ENCODE peak calls at places on chromosomes 7 and 10, in four cellular contexts. One of them, this sample, is unnamed.

GRCh38 chr7:39978252-39978934 is 28.3 kb downstream of the CDK13 start:
- DNase-seq in T-helper 9 cell: no peak
- DNase-seq in T-helper 17 cell: no peak
- DNase-seq in left lung: no peak
- DNase-seq in this sample: no peak

GRCh38 chr7:91285966-91286365 is 21.7 kb downstream of the FZD1 start:
- DNase-seq in T-helper 9 cell: no peak
- DNase-seq in left lung: no peak
- DNase-seq in T-helper 17 cell: no peak
- DNase-seq in this sample: no peak

GRCh38 chr7:84003191-84003590 is 191.4 kb downstream of the SEMA3A start:
- DNase-seq in T-helper 9 cell: no peak
- DNase-seq in left lung: no peak
- DNase-seq in T-helper 17 cell: no peak
- DNase-seq in this sample: no peak

GRCh38 chr10:132571565-132572544 is 34.3 kb downstream of the INPP5A start:
- DNase-seq in T-helper 17 cell: no peak
- DNase-seq in left lung: peak
- DNase-seq in T-helper 9 cell: no peak
- DNase-seq in this sample: peak

GRCh38 chr10:5976689-5977470 is 463 bp downstream of the IL15RA start:
- DNase-seq in left lung: peak
- DNase-seq in T-helper 9 cell: peak
- DNase-seq in T-helper 17 cell: no peak
- DNase-seq in this sample: no peak

GRCh38 chr7:129859188-129859587 is 93.6 kb downstream of the UBE2H start:
- DNase-seq in T-helper 9 cell: no peak
- DNase-seq in left lung: no peak
- DNase-seq in T-helper 17 cell: no peak
- DNase-seq in this sample: no peak

GRCh38 chr7:152292897-152293296 is 142.9 kb downstream of the KMT2C start:
- DNase-seq in T-helper 17 cell: no peak
- DNase-seq in T-helper 9 cell: no peak
- DNase-seq in left lung: no peak
- DNase-seq in this sample: no peak

GRCh38 chr10:80617807-80618206 is 80.1 kb downstream of the SH2D4B start:
- DNase-seq in left lung: no peak
- DNase-seq in T-helper 9 cell: no peak
- DNase-seq in T-helper 17 cell: no peak
- DNase-seq in this sample: no peak

GRCh38 chr7:149685455-149685854 is 87.9 kb downstream of the ZNF467 start:
- DNase-seq in T-helper 9 cell: no peak
- DNase-seq in left lung: no peak
- DNase-seq in T-helper 17 cell: no peak
- DNase-seq in this sample: no peak

GRCh38 chr7:127741764-127742375 is 89.9 kb downstream of the SND1 start:
- DNase-seq in T-helper 17 cell: no peak
- DNase-seq in T-helper 9 cell: no peak
- DNase-seq in left lung: no peak
- DNase-seq in this sample: no peak

GRCh38 chr7:157807510-157807909 is 470.7 kb downstream of the DNAJB6 start:
- DNase-seq in T-helper 9 cell: no peak
- DNase-seq in left lung: peak
- DNase-seq in T-helper 17 cell: no peak
- DNase-seq in this sample: no peak

GRCh38 chr7:14596421-14596820 is 306.1 kb downstream of the DGKB start:
- DNase-seq in left lung: no peak
- DNase-seq in T-helper 17 cell: no peak
- DNase-seq in T-helper 9 cell: no peak
- DNase-seq in this sample: no peak